ENCODE peak calls at places on chromosomes 12 and 14, in seven cellular contexts. R, H, Z, N, C, L and M are unnamed samples.

GRCh38 chr12:25352078-25352918 is 101.6 kb upstream of the KRAS start:
- DNase-seq in R (peak; percentile 41), H (no peak), Z (peak; percentile 28), N (peak; percentile 91), C (no peak), L (no peak), M (peak; percentile 45)

GRCh38 chr12:56593909-56594621 is 36.1 kb downstream of the BAZ2A start:
- DNase-seq in R (peak; percentile 77), H (peak; percentile 75), Z (peak; percentile 87), N (peak; percentile 72), C (no peak), L (peak; percentile 43), M (peak; percentile 73)

GRCh38 chr12:58961166-58961565 is 40.9 kb upstream of the LRIG3 start:
- DNase-seq in R (no peak), H (no peak), Z (no peak), N (no peak), C (no peak), L (no peak), M (no peak)

GRCh38 chr12:103801709-103802585 is 39.1 kb downstream of the NT5DC3 start:
- DNase-seq in R (peak; percentile 13), H (no peak), Z (peak; percentile 35), N (peak; percentile 96), C (no peak), L (no peak), M (peak; percentile 86)

GRCh38 chr12:45248095-45248494 is 32.2 kb downstream of the ANO6 start:
- DNase-seq in R (no peak), H (no peak), Z (no peak), N (no peak), C (no peak), L (no peak), M (no peak)

GRCh38 chr14:77212933-77213656 is 31.5 kb downstream of the TMEM63C start:
- DNase-seq in R (peak; percentile 5), H (no peak), Z (peak; percentile 26), N (peak; percentile 11), C (peak; percentile 43), L (peak; percentile 70), M (peak; percentile 5)

GRCh38 chr14:56273949-56274348 is 155.7 kb downstream of the PELI2 start:
- DNase-seq in R (no peak), H (no peak), Z (peak; percentile 30), N (no peak), C (no peak), L (no peak), M (no peak)

GRCh38 chr14:104844306-104845032 is 20.6 kb upstream of the CEP170B start:
- DNase-seq in R (no peak), H (no peak), Z (no peak), N (no peak), C (no peak), L (no peak), M (no peak)

GRCh38 chr12:90618606-90619005 is 336.4 kb downstream of the CCER1 start:
- DNase-seq in R (no peak), H (peak; percentile 79), Z (peak; percentile 27), N (no peak), C (no peak), L (no peak), M (no peak)

GRCh38 chr14:32087173-32087861 is 10.2 kb downstream of the ARHGAP5 start:
- DNase-seq in R (peak; percentile 33), H (no peak), Z (peak; percentile 53), N (peak; percentile 85), C (no peak), L (no peak), M (peak; percentile 88)

GRCh38 chr14:103524002-103524785 is 1.6 kb upstream of the CKB start:
- DNase-seq in R (no peak), H (no peak), Z (no peak), N (no peak), C (no peak), L (peak; percentile 53), M (no peak)

GRCh38 chr12:1553546-1553945 is 40.8 kb downstream of the FBXL14 start:
- DNase-seq in R (no peak), H (no peak), Z (no peak), N (no peak), C (no peak), L (no peak), M (no peak)
- TF ChIP-seq CTCF in R (no peak), H (no peak), Z (no peak), N (no peak), C (no peak), L (no peak), M (no peak)

GRCh38 chr12:42585175-42585845 is 4.2 kb downstream of the PRICKLE1 start:
- DNase-seq in R (no peak), H (peak; percentile 36), Z (no peak), N (peak; percentile 58), C (no peak), L (no peak), M (no peak)

GRCh38 chr12:42584539-42585174 is 4.9 kb downstream of the PRICKLE1 start:
- DNase-seq in R (peak; percentile 64), H (peak; percentile 37), Z (no peak), N (peak; percentile 47), C (no peak), L (no peak), M (peak; percentile 24)

GRCh38 chr12:42586268-42586667 is 3.3 kb downstream of the PRICKLE1 start:
- DNase-seq in R (no peak), H (peak; percentile 45), Z (no peak), N (no peak), C (no peak), L (no peak), M (no peak)

GRCh38 chr12:42587564-42588307 is 1.8 kb downstream of the PRICKLE1 start:
- DNase-seq in R (peak; percentile 47), H (peak; percentile 56), Z (no peak), N (no peak), C (no peak), L (no peak), M (no peak)

GRCh38 chr12:42585846-42586226 is 3.7 kb downstream of the PRICKLE1 start:
- DNase-seq in R (no peak), H (peak; percentile 35), Z (no peak), N (peak; percentile 48), C (no peak), L (no peak), M (no peak)
- H3K4me3 ChIP-seq in R (peak overlapping the region; percentile 6), H (no peak overlapping the region), Z (no peak overlapping the region), N (no peak overlapping the region), C (no peak overlapping the region), L (no peak overlapping the region), M (no peak overlapping the region)

DNA sequence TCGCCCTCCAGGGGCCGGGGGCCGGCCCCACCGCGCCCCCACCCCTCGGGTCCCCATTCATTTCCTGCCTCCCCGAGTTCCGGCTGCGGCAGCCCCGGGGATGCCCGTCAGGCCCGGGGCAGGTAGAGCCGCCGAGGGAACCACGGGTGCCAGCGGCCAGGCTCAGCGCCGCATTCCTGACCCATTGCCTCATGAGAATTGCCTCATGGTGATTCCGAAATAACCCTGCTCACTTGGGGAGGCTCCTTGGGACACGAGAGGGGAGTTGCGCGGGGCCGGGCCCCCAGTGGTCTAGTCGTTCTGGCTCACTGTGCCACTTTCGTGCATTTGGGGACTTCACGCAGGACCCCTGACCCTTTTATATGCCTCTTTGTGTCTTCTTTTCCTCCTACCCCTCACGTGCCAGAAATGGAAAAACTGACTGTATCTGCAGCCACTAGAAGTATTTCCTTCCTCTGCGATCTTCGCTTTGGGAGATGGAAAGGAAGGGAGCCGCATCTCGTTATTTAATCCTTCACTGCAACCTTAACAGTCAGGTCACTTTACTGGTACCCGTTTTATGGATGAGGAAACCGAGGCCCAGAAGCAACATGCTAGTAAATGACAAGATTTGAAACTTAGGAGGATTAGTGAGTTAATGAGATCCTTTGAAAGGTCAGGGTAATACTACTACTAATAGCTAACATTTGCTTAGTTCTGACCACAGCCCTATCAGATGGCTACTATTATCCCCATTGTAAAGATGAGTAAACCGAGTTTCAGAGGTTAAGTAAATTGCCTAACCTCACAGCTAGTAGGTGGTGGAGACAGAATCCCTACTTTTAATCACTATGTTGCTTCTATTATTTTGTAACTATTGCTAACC is 754 bp downstream of the PTPN11 start:
- DNase-seq in R (peak; percentile 85), H (peak; percentile 75), Z (peak; percentile 89), N (peak; percentile 78), C (peak; percentile 66), L (peak; percentile 81), M (peak; percentile 75)
- TF ChIP-seq CTCF in R (no peak), H (no peak), Z (no peak), N (no peak), C (no peak), L (no peak), M (no peak)

GRCh38 chr14:73242274-73242960 is 5.1 kb downstream of the PAPLN start:
- DNase-seq in R (peak; percentile 37), H (no peak), Z (no peak), N (no peak), C (no peak), L (no peak), M (no peak)
- H3K4me3 ChIP-seq in R (no peak overlapping the region), H (no peak overlapping the region), Z (no peak overlapping the region), N (no peak overlapping the region), C (no peak overlapping the region), L (no peak overlapping the region), M (no peak overlapping the region)

DNA sequence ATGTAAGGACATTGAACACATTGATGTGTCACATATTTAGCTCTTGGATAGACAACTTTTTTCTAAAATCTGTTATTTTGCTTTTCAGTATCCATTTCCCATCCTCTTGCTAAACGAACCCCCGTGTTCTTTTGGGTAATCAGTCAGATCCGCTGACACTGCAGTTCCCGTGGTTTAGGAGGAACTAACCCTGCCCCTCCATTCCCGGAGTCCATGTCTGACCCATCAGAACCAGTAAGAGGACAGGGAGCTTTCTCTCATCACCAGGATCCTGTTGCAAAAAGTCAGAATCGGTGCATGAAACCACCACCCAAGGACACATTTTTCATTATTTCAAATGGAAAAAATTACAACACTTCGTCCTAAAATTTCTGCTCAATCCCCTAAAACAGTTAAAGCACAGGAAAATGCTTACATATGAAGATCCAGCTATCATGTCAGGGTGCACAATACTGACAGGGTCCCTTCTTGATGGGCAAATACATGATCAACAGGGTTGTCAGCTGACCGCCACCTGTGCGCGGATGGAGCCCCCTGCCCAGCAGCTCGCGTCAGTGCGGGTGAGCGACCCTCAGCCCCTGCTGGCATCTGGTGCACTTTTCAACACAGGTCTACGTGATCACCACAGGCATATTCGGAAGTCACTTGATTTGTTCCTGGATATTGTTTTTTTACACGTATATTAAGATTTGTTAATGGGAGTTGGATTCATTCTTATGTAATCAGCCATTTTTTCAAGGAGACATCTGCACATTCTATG is 276.8 kb downstream of the ADGRD1 start:
- DNase-seq in R (no peak), H (no peak), Z (no peak), N (no peak), C (no peak), L (no peak), M (no peak)
- TF ChIP-seq CTCF in R (no peak), H (no peak), Z (no peak), N (no peak), C (no peak), L (no peak), M (no peak)

DNA sequence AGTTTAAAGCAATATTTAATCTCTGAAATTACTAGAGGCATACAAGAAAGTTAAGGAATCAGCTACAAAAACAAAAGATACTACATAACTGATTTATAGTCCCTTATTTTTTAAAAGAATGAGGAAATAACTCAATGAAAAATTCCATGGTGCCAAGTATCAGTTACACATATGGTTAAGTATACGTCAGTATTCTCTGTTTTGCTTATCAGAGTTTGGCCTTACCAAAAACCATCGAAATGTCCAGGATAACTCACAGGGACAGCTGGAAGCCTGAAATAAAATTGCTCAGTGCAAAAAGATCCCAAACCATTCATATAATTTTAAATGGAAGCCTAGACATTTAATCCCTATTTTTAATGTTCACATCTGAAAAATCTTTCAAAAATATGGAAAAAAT is 3.6 kb downstream of the CFL2 start:
- DNase-seq in R (peak; percentile 60), H (peak; percentile 6), Z (peak; percentile 36), N (peak; percentile 51), C (no peak), L (no peak), M (peak; percentile 16)
- H3K4me3 ChIP-seq in R (no peak overlapping the region), H (no peak overlapping the region), Z (no peak overlapping the region), N (peak overlapping the region; percentile 7), C (no peak overlapping the region), L (no peak overlapping the region), M (no peak overlapping the region)